ENCODE peak calls at places on chromosomes 3 and 15, in six cellular contexts. One of them, this sample, is unnamed.

GRCh38 chr3:63351159-63352007 is 73.3 kb downstream of the SYNPR start:
- DNase-seq in activated CD4-positive, alpha-beta T cell treated with anti-CD3 and anti-CD28 coated beads for 36 hours: peak
- DNase-seq in NCI-H2029: no peak
- DNase-seq in CD4-positive, alpha-beta T cell: no peak
- DNase-seq in left ventricle myocardium inferior: no peak
- DNase-seq in pancreas: peak
- DNase-seq in this sample: peak

GRCh38 chr3:197750863-197751737 is 1.4 kb downstream of the FYTTD1 start:
- DNase-seq in activated CD4-positive, alpha-beta T cell treated with anti-CD3 and anti-CD28 coated beads for 36 hours: peak
- DNase-seq in NCI-H2029: no peak
- DNase-seq in CD4-positive, alpha-beta T cell: no peak
- DNase-seq in left ventricle myocardium inferior: peak
- DNase-seq in pancreas: peak
- DNase-seq in this sample: no peak

GRCh38 chr3:107745354-107745753 is 222.6 kb downstream of the BBX start:
- DNase-seq in activated CD4-positive, alpha-beta T cell treated with anti-CD3 and anti-CD28 coated beads for 36 hours: no peak
- DNase-seq in NCI-H2029: no peak
- DNase-seq in CD4-positive, alpha-beta T cell: no peak
- DNase-seq in left ventricle myocardium inferior: no peak
- DNase-seq in pancreas: no peak
- DNase-seq in this sample: no peak

GRCh38 chr15:70559840-70560239 is 203.5 kb downstream of the UACA start:
- DNase-seq in activated CD4-positive, alpha-beta T cell treated with anti-CD3 and anti-CD28 coated beads for 36 hours: peak
- DNase-seq in NCI-H2029: no peak
- DNase-seq in CD4-positive, alpha-beta T cell: no peak
- DNase-seq in left ventricle myocardium inferior: no peak
- DNase-seq in pancreas: no peak
- DNase-seq in this sample: no peak

GRCh38 chr3:107884719-107885460 is 205.9 kb downstream of the CD47 start:
- DNase-seq in activated CD4-positive, alpha-beta T cell treated with anti-CD3 and anti-CD28 coated beads for 36 hours: no peak
- DNase-seq in NCI-H2029: no peak
- DNase-seq in CD4-positive, alpha-beta T cell: no peak
- DNase-seq in left ventricle myocardium inferior: no peak
- DNase-seq in pancreas: no peak
- DNase-seq in this sample: peak

GRCh38 chr15:56917652-56918045 is 795 bp upstream of the TCF12 start:
- DNase-seq in activated CD4-positive, alpha-beta T cell treated with anti-CD3 and anti-CD28 coated beads for 36 hours: peak
- DNase-seq in NCI-H2029: no peak
- DNase-seq in CD4-positive, alpha-beta T cell: no peak
- DNase-seq in left ventricle myocardium inferior: no peak
- DNase-seq in pancreas: no peak
- DNase-seq in this sample: no peak

GRCh38 chr3:159322322-159322939 is 520.6 kb downstream of the MFSD1 start:
- DNase-seq in activated CD4-positive, alpha-beta T cell treated with anti-CD3 and anti-CD28 coated beads for 36 hours: peak
- DNase-seq in NCI-H2029: no peak
- DNase-seq in CD4-positive, alpha-beta T cell: no peak
- DNase-seq in left ventricle myocardium inferior: peak
- DNase-seq in pancreas: peak
- DNase-seq in this sample: no peak

GRCh38 chr3:135753506-135753905 is 212.0 kb upstream of the PPP2R3A start:
- DNase-seq in activated CD4-positive, alpha-beta T cell treated with anti-CD3 and anti-CD28 coated beads for 36 hours: no peak
- DNase-seq in NCI-H2029: no peak
- DNase-seq in CD4-positive, alpha-beta T cell: no peak
- DNase-seq in left ventricle myocardium inferior: no peak
- DNase-seq in pancreas: no peak
- DNase-seq in this sample: no peak

GRCh38 chr3:43790476-43790875 is 99.7 kb downstream of the ABHD5 start:
- DNase-seq in activated CD4-positive, alpha-beta T cell treated with anti-CD3 and anti-CD28 coated beads for 36 hours: no peak
- DNase-seq in NCI-H2029: no peak
- DNase-seq in CD4-positive, alpha-beta T cell: no peak
- DNase-seq in left ventricle myocardium inferior: no peak
- DNase-seq in pancreas: no peak
- DNase-seq in this sample: no peak

GRCh38 chr3:44729384-44729910 is at the start of gene ZNF501:
- DNase-seq in activated CD4-positive, alpha-beta T cell treated with anti-CD3 and anti-CD28 coated beads for 36 hours: peak
- DNase-seq in NCI-H2029: peak
- DNase-seq in CD4-positive, alpha-beta T cell: peak
- DNase-seq in left ventricle myocardium inferior: peak
- DNase-seq in pancreas: peak
- DNase-seq in this sample: peak

GRCh38 chr15:46089438-46090044 is 454.7 kb downstream of the SQOR start:
- DNase-seq in activated CD4-positive, alpha-beta T cell treated with anti-CD3 and anti-CD28 coated beads for 36 hours: no peak
- DNase-seq in NCI-H2029: no peak
- DNase-seq in CD4-positive, alpha-beta T cell: no peak
- DNase-seq in left ventricle myocardium inferior: no peak
- DNase-seq in pancreas: no peak
- DNase-seq in this sample: no peak

GRCh38 chr3:147395975-147396708 is 10.2 kb downstream of the ZIC4 start:
- DNase-seq in activated CD4-positive, alpha-beta T cell treated with anti-CD3 and anti-CD28 coated beads for 36 hours: no peak
- DNase-seq in NCI-H2029: no peak
- DNase-seq in CD4-positive, alpha-beta T cell: no peak
- DNase-seq in left ventricle myocardium inferior: no peak
- DNase-seq in pancreas: no peak
- DNase-seq in this sample: no peak

GRCh38 chr3:10015476-10015904 is 10.7 kb upstream of the FANCD2 start:
- DNase-seq in activated CD4-positive, alpha-beta T cell treated with anti-CD3 and anti-CD28 coated beads for 36 hours: no peak
- DNase-seq in NCI-H2029: no peak
- DNase-seq in CD4-positive, alpha-beta T cell: no peak
- DNase-seq in left ventricle myocardium inferior: peak
- DNase-seq in pancreas: peak
- DNase-seq in this sample: peak

GRCh38 chr3:37702478-37703154 is 159.1 kb upstream of the CTDSPL start:
- DNase-seq in activated CD4-positive, alpha-beta T cell treated with anti-CD3 and anti-CD28 coated beads for 36 hours: no peak
- DNase-seq in NCI-H2029: no peak
- DNase-seq in CD4-positive, alpha-beta T cell: no peak
- DNase-seq in left ventricle myocardium inferior: no peak
- DNase-seq in pancreas: no peak
- DNase-seq in this sample: no peak

GRCh38 chr15:44468713-44469385 is 41.4 kb downstream of the CTDSPL2 start:
- DNase-seq in activated CD4-positive, alpha-beta T cell treated with anti-CD3 and anti-CD28 coated beads for 36 hours: peak
- DNase-seq in NCI-H2029: no peak
- DNase-seq in CD4-positive, alpha-beta T cell: no peak
- DNase-seq in left ventricle myocardium inferior: no peak
- DNase-seq in pancreas: no peak
- DNase-seq in this sample: peak

GRCh38 chr3:9715764-9716437 is 12.3 kb downstream of the CPNE9 start:
- DNase-seq in activated CD4-positive, alpha-beta T cell treated with anti-CD3 and anti-CD28 coated beads for 36 hours: peak
- DNase-seq in NCI-H2029: no peak
- DNase-seq in CD4-positive, alpha-beta T cell: no peak
- DNase-seq in left ventricle myocardium inferior: peak
- DNase-seq in pancreas: peak
- DNase-seq in this sample: peak

GRCh38 chr3:94405258-94406035 is 342.6 kb downstream of the NSUN3 start:
- DNase-seq in activated CD4-positive, alpha-beta T cell treated with anti-CD3 and anti-CD28 coated beads for 36 hours: no peak
- DNase-seq in NCI-H2029: no peak
- DNase-seq in CD4-positive, alpha-beta T cell: no peak
- DNase-seq in left ventricle myocardium inferior: no peak
- DNase-seq in pancreas: no peak
- DNase-seq in this sample: no peak

GRCh38 chr3:29914861-29915524 is 634.1 kb downstream of the RBMS3 start:
- DNase-seq in activated CD4-positive, alpha-beta T cell treated with anti-CD3 and anti-CD28 coated beads for 36 hours: no peak
- DNase-seq in NCI-H2029: no peak
- DNase-seq in CD4-positive, alpha-beta T cell: no peak
- DNase-seq in left ventricle myocardium inferior: no peak
- DNase-seq in pancreas: no peak
- DNase-seq in this sample: peak

GRCh38 chr15:100113351-100114075 is 228.3 kb downstream of the ADAMTS17 start:
- DNase-seq in activated CD4-positive, alpha-beta T cell treated with anti-CD3 and anti-CD28 coated beads for 36 hours: no peak
- DNase-seq in NCI-H2029: no peak
- DNase-seq in CD4-positive, alpha-beta T cell: no peak
- DNase-seq in left ventricle myocardium inferior: peak
- DNase-seq in pancreas: no peak
- DNase-seq in this sample: no peak

GRCh38 chr3:143084856-143085731 is 34.5 kb upstream of the CHST2 start:
- DNase-seq in activated CD4-positive, alpha-beta T cell treated with anti-CD3 and anti-CD28 coated beads for 36 hours: peak
- DNase-seq in NCI-H2029: no peak
- DNase-seq in CD4-positive, alpha-beta T cell: no peak
- DNase-seq in left ventricle myocardium inferior: no peak
- DNase-seq in pancreas: no peak
- DNase-seq in this sample: no peak

GRCh38 chr3:72907131-72907697 is 19.4 kb downstream of the GXYLT2 start:
- DNase-seq in activated CD4-positive, alpha-beta T cell treated with anti-CD3 and anti-CD28 coated beads for 36 hours: no peak
- DNase-seq in NCI-H2029: no peak
- DNase-seq in CD4-positive, alpha-beta T cell: no peak
- DNase-seq in left ventricle myocardium inferior: no peak
- DNase-seq in pancreas: no peak
- DNase-seq in this sample: no peak

GRCh38 chr3:119628816-119629445 is 31.2 kb downstream of the PLA1A start:
- DNase-seq in activated CD4-positive, alpha-beta T cell treated with anti-CD3 and anti-CD28 coated beads for 36 hours: no peak
- DNase-seq in NCI-H2029: no peak
- DNase-seq in CD4-positive, alpha-beta T cell: no peak
- DNase-seq in left ventricle myocardium inferior: no peak
- DNase-seq in pancreas: no peak
- DNase-seq in this sample: no peak

This sample was measured in AG04449.